ENCODE peak calls at places on chromosomes 11 and 22, in six cellular contexts. K, C, G, T, Y and P are unnamed samples.

GRCh38 chr22:49296561-49296960 is 531.1 kb downstream of the BRD1 start:
- DNase-seq in Y (no peak), K (no peak), C (no peak), T (peak), G (peak), P (no peak)

GRCh38 chr11:8085006-8085645 is 4.1 kb downstream of the TUB start:
- DNase-seq in K (no peak), C (no peak), G (no peak), T (no peak), Y (no peak), P (no peak)

GRCh38 chr11:46300270-46300669 is 22.8 kb downstream of the CREB3L1 start:
- DNase-seq in K (no peak), C (no peak), T (no peak), Y (no peak), G (no peak), P (no peak)

GRCh38 chr11:112769170-112769569 is 192.1 kb upstream of the NCAM1 start:
- DNase-seq in Y (no peak), T (no peak), C (no peak), G (no peak), K (no peak), P (no peak)

GRCh38 chr22:49825436-49825835 is 2.2 kb downstream of the BRD1 start:
- DNase-seq in T (no peak), C (no peak), K (no peak), Y (no peak), G (no peak), P (no peak)

GRCh38 chr22:28282346-28282745 is 363.3 kb upstream of the PITPNB start:
- DNase-seq in K (no peak), T (no peak), C (no peak), Y (no peak), G (no peak), P (no peak)

GRCh38 chr11:131278472-131278871 is 91.9 kb upstream of the NTM start:
- DNase-seq in T (no peak), C (no peak), G (no peak), K (no peak), Y (no peak), P (no peak)

GRCh38 chr11:501001-501682 is 5.9 kb downstream of the RNH1 start:
- DNase-seq in C (no peak), K (no peak), Y (no peak), T (no peak), G (no peak), P (no peak)

GRCh38 chr11:13011366-13012036 is 2.4 kb downstream of the RASSF10 start:
- DNase-seq in G (no peak), C (no peak), T (no peak), K (no peak), Y (no peak), P (no peak)

GRCh38 chr22:37370306-37370979 is 56.8 kb downstream of the ELFN2 start:
- DNase-seq in T (peak), Y (no peak), K (no peak), G (no peak), C (no peak), P (no peak)

GRCh38 chr11:103631841-103632240 is 404.6 kb upstream of the DDI1 start:
- DNase-seq in G (no peak), C (peak), Y (no peak), T (no peak), K (no peak), P (no peak)

GRCh38 chr11:279966-280761 is 2.0 kb downstream of the NLRP6 start:
- DNase-seq in Y (peak), K (no peak), C (peak), T (peak), G (peak), P (no peak)

GRCh38 chr22:26066534-26066933 is 102.7 kb upstream of the SEZ6L start:
- DNase-seq in C (no peak), G (peak), Y (no peak), K (no peak), T (no peak), P (no peak)

GRCh38 chr11:68370211-68371111 is 58.1 kb downstream of the LRP5 start:
- DNase-seq in C (no peak), Y (no peak), T (no peak), G (no peak), K (no peak), P (no peak)

GRCh38 chr11:30015725-30016449 is 943 bp downstream of the KCNA4 start:
- DNase-seq in T (no peak), G (peak), C (no peak), K (no peak), Y (no peak), P (no peak)

GRCh38 chr11:78838417-78838816 is 263.8 kb upstream of the NARS2 start:
- DNase-seq in K (no peak), T (no peak), Y (no peak), C (no peak), G (no peak), P (no peak)

GRCh38 chr11:70698871-70699270 is 300.5 kb downstream of the CTTN start:
- DNase-seq in Y (no peak), K (no peak), T (no peak), G (no peak), C (no peak), P (no peak)

GRCh38 chr11:115226556-115226955 is 277.7 kb downstream of the CADM1 start:
- DNase-seq in C (peak), G (no peak), K (no peak), Y (no peak), T (no peak), P (no peak)

GRCh38 chr22:46618667-46619066 is 1.5 kb upstream of the GRAMD4 start:
- DNase-seq in Y (no peak), T (no peak), C (no peak), K (no peak), G (no peak), P (no peak)

GRCh38 chr22:38754247-38755154 is 1.3 kb downstream of the SUN2 start:
- DNase-seq in K (no peak), G (no peak), T (peak), Y (peak), C (no peak), P (peak)

GRCh38 chr22:39498368-39498767 is 3.7 kb upstream of the MIEF1 start:
- DNase-seq in K (no peak), Y (no peak), T (no peak), C (no peak), G (no peak), P (no peak)

GRCh38 chr11:8315463-8315862 is 51.8 kb upstream of the LMO1 start:
- DNase-seq in Y (no peak), G (peak), K (no peak), C (no peak), T (no peak), P (no peak)

GRCh38 chr11:130513132-130513531 is 64.7 kb downstream of the ADAMTS15 start:
- DNase-seq in T (peak), K (no peak), G (peak), C (no peak), Y (no peak), P (no peak)

GRCh38 chr11:113331436-113331835 is 17.1 kb downstream of the TTC12 start:
- DNase-seq in K (no peak), Y (no peak), C (no peak), T (no peak), G (no peak), P (no peak)

GRCh38 chr11:123494195-123495050 is 64.4 kb downstream of the GRAMD1B start:
- DNase-seq in T (no peak), C (no peak), K (no peak), Y (no peak), G (no peak), P (no peak)

GRCh38 chr11:61429346-61429690 is 457 bp downstream of the CPSF7 start:
- DNase-seq in C (peak), T (peak), K (peak), G (peak), Y (no peak), P (no peak)

GRCh38 chr22:49012695-49013094 is 815.0 kb downstream of the BRD1 start:
- DNase-seq in C (no peak), G (no peak), Y (no peak), T (peak), K (no peak), P (no peak)